ENCODE peak calls at places on chromosomes 3 and 15, in five cellular contexts. R, T, U, X and S are unnamed samples.

GRCh38 chr3:13427662-13428603 is 7.8 kb upstream of the NUP210 start:
- DNase-seq in R (no peak), T (no peak), U (no peak), X (no peak), S (no peak)

GRCh38 chr15:91469627-91470567 is 369.8 kb downstream of the SV2B start:
- DNase-seq in R (no peak), T (peak; percentile 29), U (no peak), X (no peak), S (no peak)

GRCh38 chr3:94066829-94067470 is 4.1 kb downstream of the NSUN3 start:
- DNase-seq in R (no peak), T (no peak), U (no peak), X (no peak), S (no peak)

GRCh38 chr3:134065252-134065651 is 35.5 kb upstream of the SLCO2A1 start:
- DNase-seq in R (no peak), T (no peak), U (peak; percentile 26), X (no peak), S (no peak)

GRCh38 chr15:57085267-57085666 is 166.8 kb downstream of the TCF12 start:
- DNase-seq in R (no peak), T (no peak), U (no peak), X (no peak), S (no peak)

GRCh38 chr3:107216711-107217110 is 160.5 kb upstream of the CCDC54 start:
- DNase-seq in R (no peak), T (no peak), U (no peak), X (no peak), S (no peak)

GRCh38 chr3:183815951-183816475 is 9.4 kb downstream of the MAP6D1 start:
- DNase-seq in R (peak; percentile 7), T (no peak), U (no peak), X (no peak), S (no peak)

GRCh38 chr3:1531981-1532380 is 439.2 kb downstream of the CNTN6 start:
- DNase-seq in R (no peak), T (no peak), U (no peak), X (no peak), S (no peak)

GRCh38 chr15:39770748-39771689 is 11.6 kb downstream of the FSIP1 start:
- DNase-seq in R (no peak), T (no peak), U (no peak), X (no peak), S (no peak)

GRCh38 chr15:99504823-99505551 is 60.8 kb upstream of the MEF2A start:
- DNase-seq in R (no peak), T (no peak), U (no peak), X (no peak), S (no peak)

GRCh38 chr3:29137601-29138000 is 143.3 kb upstream of the RBMS3 start:
- DNase-seq in R (no peak), T (no peak), U (no peak), X (no peak), S (no peak)

GRCh38 chr3:193145248-193145647 is 95.8 kb upstream of the PLAAT1 start:
- DNase-seq in R (no peak), T (no peak), U (no peak), X (no peak), S (no peak)

DNA sequence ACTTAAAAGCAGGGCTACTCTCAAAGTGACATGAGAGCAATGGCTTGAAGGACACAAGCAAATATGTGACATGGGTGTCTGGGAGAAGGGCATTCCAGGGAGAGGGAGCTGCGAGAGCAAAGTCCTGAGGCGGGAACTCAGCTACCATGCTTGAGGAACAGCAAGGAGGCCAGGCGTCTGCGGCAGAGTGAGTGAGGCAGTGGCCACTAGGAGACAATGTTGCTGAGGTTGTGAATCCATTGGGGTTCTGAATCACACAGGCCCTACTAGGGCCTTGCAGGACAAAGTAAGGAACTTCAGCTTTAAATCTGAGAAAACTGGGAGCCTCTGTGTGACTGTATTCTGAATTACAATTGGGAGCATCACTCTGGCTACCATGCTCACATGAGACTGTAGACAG is 94.1 kb upstream of the PRICKLE2 start:
- DNase-seq in R (peak; percentile 60), T (no peak), U (no peak), X (no peak), S (peak; percentile 13)
- TF ChIP-seq CTCF in R (no peak), T (no peak), U (no peak), X (no peak), S (no peak)

GRCh38 chr15:79169531-79170123 is 79.0 kb upstream of the RASGRF1 start:
- DNase-seq in R (no peak), T (no peak), U (no peak), X (no peak), S (no peak)

GRCh38 chr15:79170256-79170664 is 79.7 kb upstream of the RASGRF1 start:
- DNase-seq in R (no peak), T (no peak), U (peak; percentile 51), X (no peak), S (no peak)

GRCh38 chr15:79167776-79168175 is 77.2 kb upstream of the RASGRF1 start:
- DNase-seq in R (no peak), T (no peak), U (no peak), X (no peak), S (no peak)

GRCh38 chr15:79166311-79166955 is 75.9 kb upstream of the RASGRF1 start:
- DNase-seq in R (no peak), T (no peak), U (no peak), X (no peak), S (no peak)

GRCh38 chr15:79168922-79169322 is 78.3 kb upstream of the RASGRF1 start:
- DNase-seq in R (peak; percentile 57), T (no peak), U (no peak), X (peak; percentile 37), S (peak; percentile 15)
- TF ChIP-seq CTCF in R (no peak), T (no peak), U (peak; percentile 8), X (peak; percentile 8), S (no peak)

GRCh38 chr3:69741057-69741830 is 2.0 kb downstream of the MITF start:
- DNase-seq in R (no peak), T (no peak), U (no peak), X (no peak), S (no peak)

GRCh38 chr3:69746119-69746518 is 6.9 kb downstream of the MITF start:
- DNase-seq in R (no peak), T (no peak), U (no peak), X (no peak), S (no peak)

GRCh38 chr3:69745503-69745902 is 6.2 kb downstream of the MITF start:
- DNase-seq in R (no peak), T (no peak), U (no peak), X (no peak), S (no peak)

GRCh38 chr3:69744507-69744906 is 5.2 kb downstream of the MITF start:
- DNase-seq in R (no peak), T (no peak), U (no peak), X (no peak), S (no peak)

GRCh38 chr3:69743975-69744374 is 4.7 kb downstream of the MITF start:
- DNase-seq in R (no peak), T (no peak), U (no peak), X (no peak), S (no peak)
- TF ChIP-seq CTCF in R (no peak), T (no peak), U (no peak), X (no peak), S (no peak)

GRCh38 chr3:71172951-71173350 is 410.6 kb downstream of the FOXP1 start:
- DNase-seq in R (no peak), T (no peak), U (no peak), X (no peak), S (no peak)

GRCh38 chr3:71175722-71176365 is 407.7 kb downstream of the FOXP1 start:
- DNase-seq in R (no peak), T (no peak), U (no peak), X (no peak), S (no peak)

GRCh38 chr3:71177375-71177774 is 406.2 kb downstream of the FOXP1 start:
- DNase-seq in R (no peak), T (no peak), U (no peak), X (no peak), S (no peak)

GRCh38 chr3:71173421-71173975 is 410.0 kb downstream of the FOXP1 start:
- DNase-seq in R (no peak), T (no peak), U (no peak), X (no peak), S (no peak)

GRCh38 chr3:71176366-71176765 is 407.2 kb downstream of the FOXP1 start:
- DNase-seq in R (peak; percentile 42), T (no peak), U (no peak), X (no peak), S (peak; percentile 8)
- TF ChIP-seq CTCF in R (no peak), T (no peak), U (no peak), X (no peak), S (no peak)

GRCh38 chr3:24048843-24049242 is 103.8 kb downstream of the NR1D2 start:
- DNase-seq in R (no peak), T (no peak), U (no peak), X (no peak), S (no peak)
- TF ChIP-seq CTCF in R (no peak), T (no peak), U (no peak), X (no peak), S (no peak)